ENCODE peak calls at places on chromosomes 1 and 21, in six cellular contexts. One of them, this sample, is unnamed.

GRCh38 chr1:247400685-247401084 is 15.3 kb upstream of the NLRP3 start:
- DNase-seq in sigmoid colon: no peak
- DNase-seq in heart right ventricle: no peak
- DNase-seq in lower leg skin: no peak
- DNase-seq in transverse colon: no peak
- DNase-seq in psoas muscle: no peak
- DNase-seq in this sample: no peak

GRCh38 chr1:239221656-239222055 is 164.7 kb upstream of the CHRM3 start:
- DNase-seq in sigmoid colon: no peak
- DNase-seq in heart right ventricle: no peak
- DNase-seq in lower leg skin: no peak
- DNase-seq in transverse colon: no peak
- DNase-seq in psoas muscle: no peak
- DNase-seq in this sample: no peak

GRCh38 chr21:45306832-45307571 is 19.3 kb upstream of the POFUT2 start:
- DNase-seq in sigmoid colon: peak; percentile 96
- DNase-seq in heart right ventricle: peak; percentile 83
- DNase-seq in lower leg skin: no peak
- DNase-seq in transverse colon: peak; percentile 62
- DNase-seq in psoas muscle: peak; percentile 82
- DNase-seq in this sample: peak; percentile 55

GRCh38 chr1:33349081-33349759 is 28.3 kb upstream of the A3GALT2 start:
- DNase-seq in sigmoid colon: peak; percentile 75
- DNase-seq in heart right ventricle: peak; percentile 58
- DNase-seq in lower leg skin: no peak
- DNase-seq in transverse colon: peak; percentile 57
- DNase-seq in psoas muscle: peak; percentile 82
- DNase-seq in this sample: peak; percentile 68

GRCh38 chr1:41558761-41559171 is 74.3 kb upstream of the EDN2 start:
- DNase-seq in sigmoid colon: no peak
- DNase-seq in heart right ventricle: peak; percentile 72
- DNase-seq in lower leg skin: no peak
- DNase-seq in transverse colon: no peak
- DNase-seq in psoas muscle: peak; percentile 95
- DNase-seq in this sample: no peak

GRCh38 chr1:31984419-31985347 is 29.0 kb upstream of the KHDRBS1 start:
- DNase-seq in sigmoid colon: no peak
- DNase-seq in heart right ventricle: no peak
- DNase-seq in lower leg skin: no peak
- DNase-seq in transverse colon: no peak
- DNase-seq in psoas muscle: no peak
- DNase-seq in this sample: no peak

GRCh38 chr1:53739109-53739681 is at the start of gene GLIS1:
- DNase-seq in sigmoid colon: peak; percentile 82
- DNase-seq in heart right ventricle: peak; percentile 86
- DNase-seq in lower leg skin: peak; percentile 40
- DNase-seq in transverse colon: peak; percentile 80
- DNase-seq in psoas muscle: peak; percentile 86
- DNase-seq in this sample: peak; percentile 97

GRCh38 chr1:225042263-225042662 is 112.8 kb downstream of the DNAH14 start:
- DNase-seq in sigmoid colon: no peak
- DNase-seq in heart right ventricle: no peak
- DNase-seq in lower leg skin: no peak
- DNase-seq in transverse colon: no peak
- DNase-seq in psoas muscle: no peak
- DNase-seq in this sample: no peak

GRCh38 chr1:100734716-100735115 is 15.2 kb downstream of the VCAM1 start:
- DNase-seq in sigmoid colon: no peak
- DNase-seq in heart right ventricle: no peak
- DNase-seq in lower leg skin: no peak
- DNase-seq in transverse colon: no peak
- DNase-seq in psoas muscle: no peak
- DNase-seq in this sample: no peak

GRCh38 chr1:44842763-44843655 is at the start of gene PTCH2:
- DNase-seq in sigmoid colon: peak; percentile 93
- DNase-seq in heart right ventricle: peak; percentile 72
- DNase-seq in lower leg skin: no peak
- DNase-seq in transverse colon: peak; percentile 67
- DNase-seq in psoas muscle: peak; percentile 85
- DNase-seq in this sample: peak; percentile 96

GRCh38 chr1:109275706-109276345 is 7.1 kb downstream of the PSRC1 start:
- DNase-seq in sigmoid colon: no peak
- DNase-seq in heart right ventricle: no peak
- DNase-seq in lower leg skin: no peak
- DNase-seq in transverse colon: no peak
- DNase-seq in psoas muscle: no peak
- DNase-seq in this sample: no peak

GRCh38 chr1:39711359-39712340 is 20.4 kb upstream of the HPCAL4 start:
- DNase-seq in sigmoid colon: no peak
- DNase-seq in heart right ventricle: no peak
- DNase-seq in lower leg skin: no peak
- DNase-seq in transverse colon: no peak
- DNase-seq in psoas muscle: no peak
- DNase-seq in this sample: no peak

GRCh38 chr1:20636785-20637347 is 3.6 kb downstream of the PINK1 start:
- DNase-seq in sigmoid colon: no peak
- DNase-seq in heart right ventricle: no peak
- DNase-seq in lower leg skin: no peak
- DNase-seq in transverse colon: no peak
- DNase-seq in psoas muscle: no peak
- DNase-seq in this sample: no peak

GRCh38 chr1:163877016-163877415 is 555.3 kb downstream of the NUF2 start:
- DNase-seq in sigmoid colon: no peak
- DNase-seq in heart right ventricle: no peak
- DNase-seq in lower leg skin: no peak
- DNase-seq in transverse colon: no peak
- DNase-seq in psoas muscle: no peak
- DNase-seq in this sample: no peak

GRCh38 chr1:54795841-54796468 is 5.2 kb downstream of the TTC22 start:
- DNase-seq in sigmoid colon: no peak
- DNase-seq in heart right ventricle: no peak
- DNase-seq in lower leg skin: no peak
- DNase-seq in transverse colon: peak; percentile 90
- DNase-seq in psoas muscle: peak; percentile 40
- DNase-seq in this sample: no peak

GRCh38 chr1:209565759-209566678 is 17.5 kb upstream of the CAMK1G start:
- DNase-seq in sigmoid colon: peak; percentile 83
- DNase-seq in heart right ventricle: peak; percentile 50
- DNase-seq in lower leg skin: peak; percentile 89
- DNase-seq in transverse colon: peak; percentile 80
- DNase-seq in psoas muscle: peak; percentile 73
- DNase-seq in this sample: peak; percentile 87

GRCh38 chr1:232900818-232901217 is 49.6 kb upstream of the NTPCR start:
- DNase-seq in sigmoid colon: no peak
- DNase-seq in heart right ventricle: peak; percentile 15
- DNase-seq in lower leg skin: no peak
- DNase-seq in transverse colon: peak; percentile 25
- DNase-seq in psoas muscle: peak; percentile 63
- DNase-seq in this sample: no peak

GRCh38 chr1:228058172-228058980 is 24.1 kb upstream of the ARF1 start:
- DNase-seq in sigmoid colon: no peak
- DNase-seq in heart right ventricle: no peak
- DNase-seq in lower leg skin: no peak
- DNase-seq in transverse colon: no peak
- DNase-seq in psoas muscle: peak; percentile 17
- DNase-seq in this sample: no peak

GRCh38 chr1:171988243-171988642 is 146.9 kb downstream of the DNM3 start:
- DNase-seq in sigmoid colon: no peak
- DNase-seq in heart right ventricle: no peak
- DNase-seq in lower leg skin: no peak
- DNase-seq in transverse colon: no peak
- DNase-seq in psoas muscle: no peak
- DNase-seq in this sample: no peak

GRCh38 chr1:83818916-83819315 is 180.0 kb downstream of the TTLL7 start:
- DNase-seq in sigmoid colon: no peak
- DNase-seq in heart right ventricle: no peak
- DNase-seq in lower leg skin: no peak
- DNase-seq in transverse colon: peak; percentile 35
- DNase-seq in psoas muscle: no peak
- DNase-seq in this sample: no peak

GRCh38 chr1:234486858-234487830 is 8.2 kb upstream of the TARBP1 start:
- DNase-seq in sigmoid colon: no peak
- DNase-seq in heart right ventricle: no peak
- DNase-seq in lower leg skin: no peak
- DNase-seq in transverse colon: peak; percentile 35
- DNase-seq in psoas muscle: no peak
- DNase-seq in this sample: no peak

GRCh38 chr1:155174334-155175280 is 958 bp downstream of the TRIM46 start:
- DNase-seq in sigmoid colon: peak; percentile 69
- DNase-seq in heart right ventricle: no peak
- DNase-seq in lower leg skin: no peak
- DNase-seq in transverse colon: peak; percentile 38
- DNase-seq in psoas muscle: no peak
- DNase-seq in this sample: peak; percentile 65

GRCh38 chr1:182185822-182186756 is 124.6 kb upstream of the ZNF648 start:
- DNase-seq in sigmoid colon: no peak
- DNase-seq in heart right ventricle: no peak
- DNase-seq in lower leg skin: no peak
- DNase-seq in transverse colon: no peak
- DNase-seq in psoas muscle: no peak
- DNase-seq in this sample: no peak

GRCh38 chr1:59593798-59594790 is 220.7 kb upstream of the HOOK1 start:
- DNase-seq in sigmoid colon: no peak
- DNase-seq in heart right ventricle: no peak
- DNase-seq in lower leg skin: no peak
- DNase-seq in transverse colon: no peak
- DNase-seq in psoas muscle: no peak
- DNase-seq in this sample: no peak

GRCh38 chr21:46489800-46490199 is 31.1 kb downstream of the DIP2A start:
- DNase-seq in sigmoid colon: no peak
- DNase-seq in heart right ventricle: no peak
- DNase-seq in lower leg skin: no peak
- DNase-seq in transverse colon: no peak
- DNase-seq in psoas muscle: no peak
- DNase-seq in this sample: peak; percentile 12
- TF ChIP-seq CTCF in sigmoid colon: no peak
- TF ChIP-seq CTCF in heart right ventricle: no peak
- TF ChIP-seq CTCF in lower leg skin: no peak
- TF ChIP-seq CTCF in transverse colon: no peak
- TF ChIP-seq CTCF in psoas muscle: no peak
- TF ChIP-seq CTCF in this sample: no peak

GRCh38 chr1:19577001-19577400 is 67.1 kb upstream of the NBL1 start:
- DNase-seq in sigmoid colon: no peak
- DNase-seq in heart right ventricle: no peak
- DNase-seq in lower leg skin: no peak
- DNase-seq in transverse colon: no peak
- DNase-seq in psoas muscle: no peak
- DNase-seq in this sample: no peak

GRCh38 chr1:19585507-19585906 is 58.6 kb upstream of the NBL1 start:
- DNase-seq in sigmoid colon: no peak
- DNase-seq in heart right ventricle: no peak
- DNase-seq in lower leg skin: no peak
- DNase-seq in transverse colon: no peak
- DNase-seq in psoas muscle: no peak
- DNase-seq in this sample: no peak

GRCh38 chr1:19582318-19582717 is 61.8 kb upstream of the NBL1 start:
- DNase-seq in sigmoid colon: no peak
- DNase-seq in heart right ventricle: peak; percentile 61
- DNase-seq in lower leg skin: no peak
- DNase-seq in transverse colon: peak; percentile 88
- DNase-seq in psoas muscle: peak; percentile 61
- DNase-seq in this sample: peak; percentile 67
- TF ChIP-seq CTCF in sigmoid colon: peak; percentile 33
- TF ChIP-seq CTCF in heart right ventricle: peak; percentile 54
- TF ChIP-seq CTCF in lower leg skin: no peak
- TF ChIP-seq CTCF in transverse colon: peak; percentile 84
- TF ChIP-seq CTCF in psoas muscle: peak; percentile 48
- TF ChIP-seq CTCF in this sample: peak; percentile 72

GRCh38 chr21:29867796-29868195 is 72.0 kb downstream of the GRIK1 start:
- DNase-seq in sigmoid colon: no peak
- DNase-seq in heart right ventricle: no peak
- DNase-seq in lower leg skin: no peak
- DNase-seq in transverse colon: no peak
- DNase-seq in psoas muscle: no peak
- DNase-seq in this sample: no peak
- TF ChIP-seq CTCF in sigmoid colon: no peak
- TF ChIP-seq CTCF in heart right ventricle: no peak
- TF ChIP-seq CTCF in lower leg skin: no peak
- TF ChIP-seq CTCF in transverse colon: no peak
- TF ChIP-seq CTCF in psoas muscle: no peak
- TF ChIP-seq CTCF in this sample: no peak

GRCh38 chr1:226149806-226150205 is 36.7 kb downstream of the ACBD3 start:
- DNase-seq in sigmoid colon: no peak
- DNase-seq in heart right ventricle: no peak
- DNase-seq in lower leg skin: no peak
- DNase-seq in transverse colon: no peak
- DNase-seq in psoas muscle: no peak
- DNase-seq in this sample: no peak
- TF ChIP-seq CTCF in sigmoid colon: no peak
- TF ChIP-seq CTCF in heart right ventricle: no peak
- TF ChIP-seq CTCF in lower leg skin: no peak
- TF ChIP-seq CTCF in transverse colon: no peak
- TF ChIP-seq CTCF in psoas muscle: no peak
- TF ChIP-seq CTCF in this sample: no peak

GRCh38 chr1:37038079-37038702 is 3.9 kb upstream of the GRIK3 start:
- DNase-seq in sigmoid colon: no peak
- DNase-seq in heart right ventricle: no peak
- DNase-seq in lower leg skin: no peak
- DNase-seq in transverse colon: no peak
- DNase-seq in psoas muscle: no peak
- DNase-seq in this sample: peak; percentile 75
- TF ChIP-seq CTCF in sigmoid colon: no peak
- TF ChIP-seq CTCF in heart right ventricle: peak; percentile 26
- TF ChIP-seq CTCF in lower leg skin: no peak
- TF ChIP-seq CTCF in transverse colon: no peak
- TF ChIP-seq CTCF in psoas muscle: no peak
- TF ChIP-seq CTCF in this sample: peak; percentile 33

GRCh38 chr1:116066868-116067563 is 44.2 kb upstream of the MAB21L3 start:
- DNase-seq in sigmoid colon: no peak
- DNase-seq in heart right ventricle: no peak
- DNase-seq in lower leg skin: peak; percentile 43
- DNase-seq in transverse colon: no peak
- DNase-seq in psoas muscle: no peak
- DNase-seq in this sample: no peak

GRCh38 chr1:116062201-116062600 is 49.0 kb upstream of the MAB21L3 start:
- DNase-seq in sigmoid colon: no peak
- DNase-seq in heart right ventricle: no peak
- DNase-seq in lower leg skin: no peak
- DNase-seq in transverse colon: no peak
- DNase-seq in psoas muscle: no peak
- DNase-seq in this sample: no peak

GRCh38 chr1:116064616-116065015 is 46.6 kb upstream of the MAB21L3 start:
- DNase-seq in sigmoid colon: no peak
- DNase-seq in heart right ventricle: no peak
- DNase-seq in lower leg skin: no peak
- DNase-seq in transverse colon: no peak
- DNase-seq in psoas muscle: no peak
- DNase-seq in this sample: no peak

GRCh38 chr1:116067564-116067887 is 43.7 kb upstream of the MAB21L3 start:
- DNase-seq in sigmoid colon: peak; percentile 66
- DNase-seq in heart right ventricle: peak; percentile 14
- DNase-seq in lower leg skin: peak; percentile 65
- DNase-seq in transverse colon: no peak
- DNase-seq in psoas muscle: peak; percentile 50
- DNase-seq in this sample: no peak
- TF ChIP-seq CTCF in sigmoid colon: no peak
- TF ChIP-seq CTCF in heart right ventricle: no peak
- TF ChIP-seq CTCF in lower leg skin: no peak
- TF ChIP-seq CTCF in transverse colon: no peak
- TF ChIP-seq CTCF in psoas muscle: no peak
- TF ChIP-seq CTCF in this sample: no peak

GRCh38 chr1:10637833-10638558 is 158.4 kb downstream of the CASZ1 start:
- DNase-seq in sigmoid colon: peak; percentile 63
- DNase-seq in heart right ventricle: no peak
- DNase-seq in lower leg skin: no peak
- DNase-seq in transverse colon: no peak
- DNase-seq in psoas muscle: no peak
- DNase-seq in this sample: no peak
- TF ChIP-seq CTCF in sigmoid colon: no peak
- TF ChIP-seq CTCF in heart right ventricle: no peak
- TF ChIP-seq CTCF in lower leg skin: no peak
- TF ChIP-seq CTCF in transverse colon: no peak
- TF ChIP-seq CTCF in psoas muscle: no peak
- TF ChIP-seq CTCF in this sample: no peak

This sample was measured in nephron progenitor cell.